ENCODE peak calls at places on chromosome 9, in four cellular contexts. R is activated T-helper 1 cell treated with anti-CD3 and anti-CD28 coated beads, Interleukin-2, amount 50 U/mL, for 16 hours; M is SW 1271; B is GM12865. Y is an unnamed sample.

GRCh38 chr9:108547736-108548135 is 308.1 kb downstream of the ACTL7B start:
- DNase-seq in M (no peak), B (no peak), R (no peak), Y (no peak)

GRCh38 chr9:134057751-134058701 is 9.8 kb downstream of the BRD3 start:
- DNase-seq in M (no peak), R (no peak), B (no peak), Y (no peak)

GRCh38 chr9:95462419-95463121 is 54.2 kb downstream of the PTCH1 start:
- DNase-seq in B (peak), M (no peak), R (peak), Y (no peak)

GRCh38 chr9:105346273-105346672 is 101.6 kb upstream of the FSD1L start:
- DNase-seq in R (no peak), B (no peak), M (no peak), Y (no peak)

GRCh38 chr9:107684224-107684623 is 194.7 kb upstream of the KLF4 start:
- DNase-seq in R (no peak), B (no peak), M (no peak), Y (no peak)

GRCh38 chr9:136533775-136534157 is 12.1 kb downstream of the NOTCH1 start:
- DNase-seq in B (no peak), R (peak), M (no peak), Y (no peak)

GRCh38 chr9:114061830-114062474 is 16.1 kb downstream of the AMBP start:
- DNase-seq in M (no peak), B (no peak), R (no peak), Y (no peak)

GRCh38 chr9:81393985-81394811 is 295.1 kb downstream of the TLE1 start:
- DNase-seq in B (no peak), R (no peak), M (no peak), Y (no peak)

GRCh38 chr9:91710148-91710547 is 239.9 kb downstream of the ROR2 start:
- DNase-seq in M (no peak), B (peak), R (no peak), Y (no peak)

GRCh38 chr9:33233659-33234335 is 6.2 kb upstream of the SPINK4 start:
- DNase-seq in B (no peak), M (peak), R (no peak), Y (no peak)

GRCh38 chr9:91433180-91433579 is 9.5 kb upstream of the NFIL3 start:
- DNase-seq in M (peak), R (no peak), B (peak), Y (no peak)

GRCh38 chr9:130522233-130522808 is 57.1 kb upstream of the FUBP3 start:
- DNase-seq in M (no peak), R (no peak), B (no peak), Y (peak)

GRCh38 chr9:33329996-33330395 is 39.7 kb downstream of the NFX1 start:
- DNase-seq in B (no peak), R (no peak), M (no peak), Y (no peak)

GRCh38 chr9:133331641-133332380 is 4.2 kb downstream of the SURF6 start:
- DNase-seq in B (no peak), M (no peak), R (no peak), Y (no peak)

GRCh38 chr9:96006961-96007360 is 131.5 kb downstream of the ERCC6L2 start:
- DNase-seq in M (no peak), B (no peak), R (no peak), Y (no peak)

GRCh38 chr9:130912932-130913598 is 16.5 kb upstream of the QRFP start:
- DNase-seq in B (no peak), R (no peak), M (no peak), Y (no peak)

GRCh38 chr9:109934499-109935214 is 154.7 kb downstream of the PALM2AKAP2 start:
- DNase-seq in B (peak), M (no peak), R (no peak), Y (no peak)

GRCh38 chr9:124293712-124294504 is 36.2 kb downstream of the NEK6 start:
- DNase-seq in B (no peak), M (no peak), R (no peak), Y (no peak)

GRCh38 chr9:98222885-98223640 is 30.6 kb upstream of the CORO2A start:
- DNase-seq in M (peak), R (no peak), B (no peak), Y (no peak)

GRCh38 chr9:8419871-8420270 is 620.3 kb upstream of the DMAC1 start:
- DNase-seq in M (no peak), B (no peak), R (no peak), Y (no peak)

GRCh38 chr9:129623331-129623730 is 2.4 kb upstream of the C9orf50 start:
- DNase-seq in B (no peak), M (no peak), R (no peak), Y (no peak)

Y was measured in iPS DF 19.7.